ENCODE peak calls at places on chromosome 21, in ten cellular contexts. R, B, C, M, Z, F, Y, J, N and T are unnamed samples.

GRCh38 chr21:46369520-46370235 is 45.7 kb downstream of the PCNT start:
- DNase-seq in B (no peak), R (no peak), N (no peak), J (no peak), C (no peak), Z (no peak), F (no peak), M (no peak), Y (no peak), T (no peak)

GRCh38 chr21:30668776-30669175 is 26.1 kb downstream of the KRTAP20-3 start:
- DNase-seq in B (no peak), Y (no peak), F (no peak), Z (no peak), R (no peak), C (no peak), J (no peak), N (no peak), M (no peak), T (no peak)

GRCh38 chr21:8998946-8999681 is 1522.3 kb upstream of the TPTE start:
- DNase-seq in R (no peak), N (no peak), Y (no peak), J (no peak), B (no peak), Z (no peak), F (no peak), C (no peak), M (no peak), T (no peak)

GRCh38 chr21:28793043-28793442 is 199.6 kb downstream of the LTN1 start:
- DNase-seq in N (no peak), R (no peak), C (no peak), B (no peak), J (no peak), Z (no peak), M (no peak), F (no peak), Y (no peak), T (no peak)

GRCh38 chr21:42049578-42050430 is 21.3 kb upstream of the UMODL1 start:
- DNase-seq in Y (no peak), C (no peak), F (no peak), M (no peak), Z (no peak), N (no peak), B (no peak), J (no peak), R (no peak), T (no peak)

GRCh38 chr21:40686526-40686925 is 160.4 kb downstream of the DSCAM start:
- DNase-seq in R (no peak), F (no peak), N (no peak), J (no peak), C (no peak), Y (no peak), M (no peak), Z (no peak), B (no peak), T (no peak)

GRCh38 chr21:33028759-33029511 is 3.2 kb downstream of the OLIG2 start:
- DNase-seq in Z (no peak), J (no peak), N (no peak), M (no peak), F (no peak), B (no peak), Y (no peak), R (no peak), C (no peak), T (no peak)

GRCh38 chr21:43721225-43721605 is 2.3 kb downstream of the PDXK start:
- DNase-seq in J (no peak), C (no peak), F (no peak), N (peak), Z (no peak), R (peak), Y (no peak), M (no peak), B (no peak), T (no peak)

GRCh38 chr21:42489006-42489563 is 6.9 kb downstream of the RSPH1 start:
- DNase-seq in B (no peak), M (no peak), J (no peak), F (no peak), C (no peak), R (no peak), Z (no peak), Y (no peak), N (no peak), T (no peak)

GRCh38 chr21:30251781-30252180 is 31.0 kb downstream of the KRTAP24-1 start:
- DNase-seq in M (no peak), Z (no peak), R (no peak), F (no peak), J (no peak), C (no peak), Y (no peak), B (no peak), N (no peak), T (no peak)

GRCh38 chr21:41361053-41361785 is 608 bp upstream of the MX2 start:
- DNase-seq in M (no peak), R (no peak), N (no peak), Y (no peak), J (peak), F (no peak), Z (no peak), B (no peak), C (no peak), T (peak)

GRCh38 chr21:17775431-17776126 is 43.6 kb downstream of the C21orf91 start:
- DNase-seq in F (no peak), M (no peak), J (no peak), Y (no peak), B (no peak), Z (no peak), C (no peak), N (no peak), R (no peak), T (no peak)

DNA sequence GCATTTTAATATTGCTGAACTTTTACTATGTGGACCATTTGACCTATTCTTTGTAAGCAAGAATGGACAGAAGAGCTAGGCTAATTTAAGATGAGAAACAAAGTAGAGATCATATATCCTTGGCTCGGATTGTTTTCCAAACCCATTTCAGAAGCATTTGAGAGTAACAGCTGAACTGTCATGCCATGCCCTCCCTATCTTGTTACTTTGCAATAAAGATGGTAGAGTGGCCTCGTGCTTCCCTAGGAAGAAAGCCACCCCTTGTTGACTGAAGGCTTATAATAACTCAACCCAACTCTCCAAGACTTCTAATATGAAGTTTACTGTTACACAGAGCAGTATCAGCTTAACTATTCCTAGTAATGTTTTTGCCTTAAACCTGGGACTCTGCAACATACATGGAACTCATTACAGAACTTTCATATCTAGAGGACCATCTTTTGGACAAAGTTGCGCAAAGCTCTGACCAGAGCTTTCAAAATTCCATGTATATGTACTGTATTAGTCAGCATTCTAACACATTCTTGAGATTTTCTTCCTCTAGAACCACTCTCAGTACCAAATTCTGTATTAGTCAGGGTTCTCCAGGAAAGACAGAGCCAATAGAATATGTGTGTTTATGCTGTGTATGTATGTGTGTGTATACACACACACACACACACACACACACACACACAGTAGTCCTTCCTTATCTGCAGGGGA is 68.7 kb downstream of the ADAMTS1 start:
- DNase-seq in M (no peak), J (no peak), F (no peak), N (no peak), R (no peak), B (no peak), C (no peak), Z (no peak), Y (no peak), T (no peak)
- TF ChIP-seq CTCF in M (no peak), J (no peak), F (no peak), N (no peak), R (no peak), B (no peak), C (no peak), Z (no peak), Y (no peak), T (no peak)

DNA sequence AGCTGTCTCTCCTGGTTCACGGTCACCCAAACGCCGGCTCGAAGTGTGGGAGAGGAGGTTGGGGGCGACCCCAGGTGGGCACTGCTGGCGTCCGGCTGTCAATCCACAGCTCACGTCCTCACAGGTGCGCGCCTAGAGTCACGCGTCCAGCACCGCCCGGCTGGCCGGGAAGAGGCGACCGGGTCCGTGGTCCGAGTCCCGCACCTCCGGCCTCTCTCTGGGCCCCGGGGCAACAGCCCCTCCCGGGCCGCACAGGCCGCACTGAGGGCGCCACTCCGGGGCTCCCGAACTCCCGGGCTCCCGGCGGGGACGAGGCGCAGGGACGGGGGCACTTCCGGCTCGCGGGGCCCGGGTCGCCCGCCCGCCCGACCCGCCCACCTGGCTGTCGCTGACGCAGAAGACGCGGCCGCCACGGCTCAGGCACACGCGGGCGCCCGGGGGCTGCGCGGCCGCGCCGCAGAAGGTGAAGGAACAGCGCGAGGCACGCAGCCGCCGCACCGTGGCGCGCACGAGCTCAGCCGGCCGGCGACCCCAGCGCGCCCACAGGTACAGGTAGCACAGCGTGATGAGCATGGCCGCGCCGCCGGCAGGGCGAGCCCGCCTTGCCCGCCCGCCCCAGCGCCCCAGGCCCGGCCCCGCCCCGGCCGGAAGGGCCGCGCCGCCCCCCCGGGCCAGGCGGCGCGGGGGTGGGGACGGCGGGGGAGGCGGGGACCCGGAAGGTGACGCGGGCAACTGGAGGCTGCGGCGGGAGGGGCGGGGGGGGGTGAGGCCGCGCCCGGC is at the start of gene HLCS:
- DNase-seq in N (peak), F (peak), Z (no peak), Y (peak), C (peak), R (peak), B (peak), M (peak), J (peak), T (no peak)
- TF ChIP-seq POLR2A in N (no peak), F (no peak), Z (no peak), Y (peak), C (peak), R (peak), B (peak), M (peak), J (no peak), T (no peak)

GRCh38 chr21:25424045-25424444 is 183.2 kb downstream of the MRPL39 start:
- DNase-seq in M (no peak), N (no peak), J (no peak), C (no peak), Y (no peak), R (no peak), B (no peak), F (no peak), Z (no peak), T (no peak)

GRCh38 chr21:25422610-25423608 is 184.4 kb downstream of the MRPL39 start:
- DNase-seq in B (no peak), J (no peak), N (no peak), F (no peak), R (no peak), Z (no peak), C (no peak), M (no peak), Y (no peak), T (no peak)

GRCh38 chr21:25421327-25422028 is 185.8 kb downstream of the MRPL39 start:
- DNase-seq in B (no peak), F (no peak), M (no peak), N (peak), R (peak), J (no peak), C (no peak), Y (no peak), Z (no peak), T (no peak)

GRCh38 chr21:25424674-25425073 is 182.6 kb downstream of the MRPL39 start:
- DNase-seq in Z (no peak), B (no peak), J (no peak), R (no peak), F (no peak), C (no peak), Y (no peak), N (no peak), M (no peak), T (no peak)

DNA sequence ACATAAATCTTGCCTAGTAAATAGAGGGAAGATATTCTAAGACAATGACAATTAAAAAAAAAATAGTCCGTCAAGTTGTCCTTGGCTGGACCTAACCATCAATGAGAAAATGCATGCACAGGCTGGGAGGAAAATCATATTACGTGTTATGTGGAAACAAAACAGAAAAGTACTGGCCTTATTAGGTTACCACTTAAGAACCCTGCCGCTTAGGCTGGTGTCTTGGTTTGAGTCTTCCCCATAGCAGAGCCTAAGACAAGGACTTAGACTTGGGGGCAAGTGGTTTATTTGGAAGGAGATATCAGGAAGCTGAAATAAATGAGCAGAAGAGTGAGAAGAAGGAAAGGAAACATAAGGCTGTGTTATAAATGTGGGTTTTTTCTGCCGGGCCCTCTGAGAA is 186.4 kb downstream of the MRPL39 start:
- DNase-seq in N (no peak), J (no peak), M (no peak), C (no peak), B (no peak), R (no peak), Z (no peak), F (no peak), Y (no peak), T (no peak)
- H3K4me3 ChIP-seq in N (no peak), J (no peak), M (no peak), C (no peak), B (no peak), R (no peak), Z (no peak), F (no peak), Y (no peak), T (no peak)

GRCh38 chr21:22813201-22813600 is 1815.0 kb downstream of the NCAM2 start:
- DNase-seq in B (no peak), J (no peak), Y (no peak), N (no peak), F (no peak), Z (no peak), C (no peak), R (no peak), M (no peak), T (no peak)
- TF ChIP-seq CTCF in B (no peak), J (no peak), Y (no peak), N (no peak), F (no peak), Z (no peak), C (no peak), R (no peak), M (no peak), T (no peak)

GRCh38 chr21:25607151-25607811 is at the start of gene MRPL39:
- DNase-seq in N (peak), Y (peak), B (peak), F (peak), R (peak), J (peak), M (peak), Z (peak), C (peak), T (peak)
- TF ChIP-seq POLR2A in N (no peak), Y (peak), B (peak), F (peak), R (peak), J (no peak), M (peak), Z (no peak), C (no peak), T (no peak)